ENCODE peak calls at places on chromosome 1, in nine cellular contexts. D is lower lobe of right lung, M is IMR-90, K is endothelial cell of umbilical vein, T is uterus, Y is Panc1, J is OCI-LY7, U is heart right ventricle, A is left lung. V is an unnamed sample. For H3K4me1, the result is how much of the 10 kb centered on the place peaks cover.

GRCh38 chr1:40708750-40709099 is 17.2 kb downstream of the NFYC start:
- DNase-seq in D (no peak), M (peak), K (no peak), T (no peak), Y (no peak), J (peak), U (no peak), A (no peak), V (no peak)

GRCh38 chr1:168480997-168481396 is 62.8 kb downstream of the XCL2 start:
- DNase-seq in D (no peak), M (no peak), K (no peak), T (no peak), Y (no peak), J (no peak), U (no peak), A (no peak), V (no peak)

GRCh38 chr1:244210884-244211558 is 159.9 kb downstream of the ZBTB18 start:
- DNase-seq in D (no peak), M (no peak), K (no peak), T (no peak), Y (no peak), J (no peak), U (no peak), A (peak), V (peak)

GRCh38 chr1:27949027-27949426 is 10.7 kb upstream of the XKR8 start:
- DNase-seq in D (no peak), M (no peak), K (no peak), T (no peak), Y (no peak), J (no peak), U (no peak), A (no peak), V (no peak)

GRCh38 chr1:203440780-203441179 is 34.8 kb upstream of the PRELP start:
- DNase-seq in D (peak), M (peak), K (peak), T (peak), Y (no peak), J (peak), U (peak), A (no peak), V (peak)

GRCh38 chr1:6954596-6954995 is 169.3 kb downstream of the CAMTA1 start:
- DNase-seq in D (no peak), M (no peak), K (no peak), T (no peak), Y (no peak), J (no peak), U (no peak), A (no peak), V (no peak)

GRCh38 chr1:223331301-223331700 is 32.7 kb downstream of the SUSD4 start:
- DNase-seq in D (no peak), M (no peak), K (no peak), T (no peak), Y (no peak), J (no peak), U (no peak), A (no peak), V (no peak)

GRCh38 chr1:16067127-16067768 is 6.2 kb downstream of the FAM131C start:
- DNase-seq in D (no peak), M (peak), K (no peak), T (no peak), Y (no peak), J (no peak), U (no peak), A (no peak), V (peak)

GRCh38 chr1:68132426-68133130 is 82.2 kb upstream of the DIRAS3 start:
- DNase-seq in D (no peak), M (no peak), K (no peak), T (no peak), Y (no peak), J (no peak), U (no peak), A (no peak), V (no peak)

GRCh38 chr1:15388201-15388880 is 21.3 kb upstream of the EFHD2 start:
- DNase-seq in D (no peak), M (no peak), K (no peak), T (no peak), Y (no peak), J (no peak), U (no peak), A (no peak), V (no peak)

GRCh38 chr1:81808760-81809159 is 8.0 kb downstream of the ADGRL2 start:
- DNase-seq in D (no peak), M (no peak), K (no peak), T (no peak), Y (no peak), J (no peak), U (no peak), A (no peak), V (peak)

GRCh38 chr1:226951286-226952120 is 11.4 kb downstream of the COQ8A start:
- DNase-seq in D (no peak), M (no peak), K (no peak), T (no peak), Y (no peak), J (no peak), U (no peak), A (no peak), V (no peak)

GRCh38 chr1:7948950-7949349 is 8.3 kb upstream of the TNFRSF9 start:
- DNase-seq in D (no peak), M (peak), K (no peak), T (no peak), Y (no peak), J (no peak), U (no peak), A (no peak), V (no peak)

GRCh38 chr1:24905979-24906720 is 23.9 kb downstream of the RUNX3 start:
- DNase-seq in D (peak), M (no peak), K (no peak), T (peak), Y (no peak), J (no peak), U (no peak), A (no peak), V (no peak)
- H3K4me1 ChIP-seq in D (under half), M (under half), K (under half), T (under half), Y (under half), J (under half), U (under half), A (under half), V (under half)

GRCh38 chr1:183991360-183992155 is 46.0 kb downstream of the COLGALT2 start:
- DNase-seq in D (no peak), M (no peak), K (no peak), T (no peak), Y (no peak), J (no peak), U (no peak), A (no peak), V (no peak)

GRCh38 chr1:183987593-183988318 is 49.8 kb downstream of the COLGALT2 start:
- DNase-seq in D (no peak), M (no peak), K (no peak), T (no peak), Y (no peak), J (no peak), U (no peak), A (no peak), V (no peak)

GRCh38 chr1:183986941-183987340 is 50.6 kb downstream of the COLGALT2 start:
- DNase-seq in D (no peak), M (peak), K (no peak), T (no peak), Y (no peak), J (no peak), U (no peak), A (no peak), V (no peak)

GRCh38 chr1:183989604-183990003 is 47.9 kb downstream of the COLGALT2 start:
- DNase-seq in D (no peak), M (no peak), K (no peak), T (no peak), Y (no peak), J (no peak), U (no peak), A (no peak), V (no peak)

GRCh38 chr1:183989078-183989577 is 48.4 kb downstream of the COLGALT2 start:
- DNase-seq in D (no peak), M (peak), K (no peak), T (peak), Y (no peak), J (no peak), U (peak), A (no peak), V (no peak)
- H3K4me3 ChIP-seq in D (no peak), M (no peak), K (no peak), T (no peak), Y (no peak), J (no peak), U (no peak), A (no peak), V (no peak)

GRCh38 chr1:32414186-32414886 is 20.1 kb upstream of the BSDC1 start:
- DNase-seq in D (no peak), M (no peak), K (no peak), T (no peak), Y (no peak), J (no peak), U (no peak), A (no peak), V (no peak)
- TF ChIP-seq CTCF in D (peak), M (no peak), K (peak), T (no peak), Y (peak), J (peak), U (peak), A (peak), V (no peak)

GRCh38 chr1:112923956-112924349 is 32.0 kb downstream of the SLC16A1 start:
- DNase-seq in D (no peak), M (no peak), K (no peak), T (no peak), Y (no peak), J (no peak), U (no peak), A (no peak), V (no peak)
- H3K4me1 ChIP-seq in D (under half), M (under half), K (under half), T (under half), Y (under half), J (under half), U (under half), A (under half), V (under half)

DNA sequence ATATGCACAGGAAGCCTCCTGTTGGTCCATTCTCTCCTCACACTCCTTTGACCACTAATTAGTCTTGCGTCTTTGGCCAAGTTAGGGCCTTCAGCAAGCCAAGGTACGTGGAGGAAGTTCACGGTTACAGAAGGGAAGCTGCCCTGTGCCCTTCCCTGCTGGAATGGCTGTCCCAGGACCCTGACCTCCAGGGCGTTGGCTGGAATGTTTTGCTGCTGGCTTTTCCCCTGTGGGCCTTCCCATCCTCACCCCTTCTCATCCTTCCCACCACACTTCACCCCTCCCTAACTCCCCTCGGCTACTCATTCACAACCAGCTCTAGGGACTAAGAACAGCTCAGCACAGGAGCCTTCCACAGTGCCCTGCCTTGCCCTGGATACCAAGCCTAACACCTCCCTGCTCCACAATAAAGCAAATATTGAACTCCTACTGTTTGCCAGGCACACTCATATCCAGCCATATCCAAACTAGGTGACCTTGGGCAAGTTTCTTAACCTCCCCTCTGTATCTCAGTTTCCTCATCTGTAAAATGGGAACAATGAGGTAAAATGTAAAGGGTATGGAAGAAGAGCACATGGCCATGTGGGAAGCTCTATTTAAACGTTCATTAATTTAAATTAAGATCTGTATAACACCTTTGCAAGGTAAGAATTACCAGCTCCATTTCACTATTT is 8.8 kb upstream of the CDCP2 start:
- DNase-seq in D (no peak), M (no peak), K (no peak), T (no peak), Y (no peak), J (no peak), U (no peak), A (no peak), V (no peak)
- H3K4me3 ChIP-seq in D (no peak), M (no peak), K (no peak), T (no peak), Y (no peak), J (no peak), U (no peak), A (no peak), V (no peak)

GRCh38 chr1:93723733-93724270 is 42.2 kb upstream of the BCAR3 start:
- DNase-seq in D (no peak), M (no peak), K (no peak), T (no peak), Y (no peak), J (no peak), U (no peak), A (no peak), V (no peak)

GRCh38 chr1:93723101-93723500 is 41.5 kb upstream of the BCAR3 start:
- DNase-seq in D (no peak), M (no peak), K (no peak), T (no peak), Y (no peak), J (no peak), U (peak), A (no peak), V (no peak)

GRCh38 chr1:93717639-93718038 is 36.0 kb upstream of the BCAR3 start:
- DNase-seq in D (no peak), M (no peak), K (no peak), T (no peak), Y (no peak), J (no peak), U (no peak), A (no peak), V (no peak)

GRCh38 chr1:93720931-93721614 is 39.4 kb upstream of the BCAR3 start:
- DNase-seq in D (no peak), M (no peak), K (no peak), T (no peak), Y (no peak), J (no peak), U (no peak), A (no peak), V (no peak)

GRCh38 chr1:93722081-93723031 is 40.7 kb upstream of the BCAR3 start:
- DNase-seq in D (no peak), M (no peak), K (peak), T (no peak), Y (no peak), J (no peak), U (peak), A (no peak), V (peak)
- TF ChIP-seq CTCF in D (no peak), M (no peak), K (peak), T (no peak), Y (no peak), J (no peak), U (peak), A (no peak), V (peak)

DNA sequence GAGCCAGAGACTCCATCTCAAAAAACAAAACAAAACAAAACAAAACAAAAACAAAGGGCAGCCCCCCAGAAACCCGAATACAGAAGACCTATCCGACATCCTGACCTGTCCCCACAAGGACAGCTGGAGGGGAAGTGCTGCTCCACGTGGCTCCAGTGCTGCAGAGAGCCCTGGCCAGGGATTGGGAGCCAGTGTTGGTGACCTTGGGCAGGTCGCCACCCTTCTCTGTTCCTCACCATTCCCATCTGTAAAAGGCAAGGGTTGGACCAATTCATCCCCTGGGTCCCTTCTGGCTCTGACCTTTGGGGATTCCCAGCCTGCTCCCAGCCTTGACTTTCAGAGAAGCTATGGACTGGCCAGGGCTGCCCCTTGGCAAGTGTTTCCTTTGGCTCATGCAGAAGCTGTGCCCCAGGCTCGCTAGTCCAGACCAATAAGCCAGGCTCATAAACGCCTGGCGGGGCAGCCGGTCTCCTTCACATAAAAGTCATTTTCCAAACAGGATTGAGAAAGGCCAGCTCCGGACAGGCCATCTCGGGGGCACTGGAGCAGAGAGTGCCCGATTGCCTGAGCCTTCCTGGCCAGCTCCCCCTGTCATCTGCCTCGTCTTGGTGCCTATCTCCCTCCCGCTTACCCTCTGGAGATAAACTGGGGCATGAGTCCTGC is 20.0 kb upstream of the PADI1 start:
- DNase-seq in D (no peak), M (no peak), K (no peak), T (no peak), Y (no peak), J (no peak), U (no peak), A (no peak), V (no peak)
- H3K4me1 ChIP-seq in D (under half), M (under half), K (under half), T (under half), Y (under half), J (under half), U (under half), A (under half), V (under half)

DNA sequence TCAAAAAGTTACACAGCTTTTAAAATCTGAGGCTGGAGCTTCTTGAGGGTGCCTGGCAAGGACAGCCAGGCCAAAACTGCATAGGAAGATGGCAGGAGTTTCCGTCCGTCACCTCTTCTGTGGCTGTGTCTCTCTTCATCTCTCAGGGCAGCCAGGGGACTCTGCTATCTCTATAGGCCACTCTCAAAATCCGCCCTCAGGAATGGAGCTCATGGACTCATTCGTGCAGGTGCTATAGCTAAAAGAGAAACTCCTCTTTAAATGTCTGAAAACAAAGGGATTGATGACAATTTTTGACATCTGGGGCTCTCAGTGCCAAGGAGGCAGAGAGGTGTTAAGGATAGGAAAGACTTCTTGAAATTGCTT is 27.2 kb downstream of the OVAAL start:
- DNase-seq in D (no peak), M (no peak), K (no peak), T (no peak), Y (no peak), J (no peak), U (no peak), A (no peak), V (no peak)
- H3K4me3 ChIP-seq in D (no peak), M (no peak), K (no peak), T (no peak), Y (no peak), J (no peak), U (no peak), A (no peak), V (no peak)

GRCh38 chr1:60162941-60163340 is 89.4 kb upstream of the C1orf87 start:
- DNase-seq in D (no peak), M (no peak), K (no peak), T (no peak), Y (no peak), J (no peak), U (no peak), A (no peak), V (no peak)

GRCh38 chr1:60156371-60156770 is 82.8 kb upstream of the C1orf87 start:
- DNase-seq in D (no peak), M (no peak), K (no peak), T (no peak), Y (no peak), J (no peak), U (no peak), A (no peak), V (no peak)

DNA sequence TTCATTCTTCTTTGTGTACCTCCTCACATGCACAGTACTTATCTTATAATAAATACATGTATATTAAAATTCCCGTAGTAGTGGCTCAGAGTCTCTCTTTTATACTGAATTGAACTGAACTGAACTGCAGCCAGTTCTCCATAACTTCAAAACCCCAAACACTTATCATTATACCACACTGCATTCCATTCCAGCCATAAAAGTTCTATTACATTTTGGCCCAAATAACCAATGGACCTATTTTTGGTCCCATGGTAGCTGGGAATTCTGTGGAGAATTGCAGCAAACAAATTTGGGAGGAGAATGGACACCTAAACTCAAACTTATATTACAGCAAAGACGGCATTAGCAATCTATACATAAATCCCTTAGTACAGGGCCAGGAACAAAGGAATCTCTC is 86.6 kb upstream of the C1orf87 start:
- DNase-seq in D (no peak), M (no peak), K (no peak), T (no peak), Y (no peak), J (no peak), U (no peak), A (no peak), V (no peak)
- TF ChIP-seq CTCF in D (no peak), M (no peak), K (no peak), T (no peak), Y (no peak), J (no peak), U (no peak), A (no peak), V (no peak)

GRCh38 chr1:12162459-12163137 is 4.2 kb upstream of the TNFRSF1B start:
- DNase-seq in D (no peak), M (no peak), K (no peak), T (no peak), Y (no peak), J (no peak), U (no peak), A (peak), V (no peak)

GRCh38 chr1:12161324-12161661 is 5.5 kb upstream of the TNFRSF1B start:
- DNase-seq in D (no peak), M (no peak), K (no peak), T (no peak), Y (no peak), J (no peak), U (no peak), A (no peak), V (no peak)

GRCh38 chr1:12159826-12160225 is 7.0 kb upstream of the TNFRSF1B start:
- DNase-seq in D (no peak), M (no peak), K (no peak), T (no peak), Y (no peak), J (no peak), U (no peak), A (peak), V (no peak)

GRCh38 chr1:12163210-12163609 is 3.6 kb upstream of the TNFRSF1B start:
- DNase-seq in D (no peak), M (no peak), K (no peak), T (no peak), Y (no peak), J (no peak), U (no peak), A (no peak), V (no peak)

GRCh38 chr1:12161662-12162458 is 4.9 kb upstream of the TNFRSF1B start:
- DNase-seq in D (peak), M (peak), K (peak), T (peak), Y (peak), J (peak), U (peak), A (peak), V (peak)
- H3K4me1 ChIP-seq in D (half or more), M (under half), K (under half), T (under half), Y (under half), J (under half), U (under half), A (half or more), V (under half)